ENCODE peak calls at places on chromosomes 12 and 14, in five cellular contexts. One of them, this sample, is unnamed.

GRCh38 chr12:24997970-24998582 is 49.2 kb upstream of the BCAT1 start:
- DNase-seq in sigmoid colon: no peak
- DNase-seq in GM12878: peak; percentile 92
- DNase-seq in A549: no peak
- DNase-seq in Peyer's patch: no peak
- DNase-seq in this sample: no peak

GRCh38 chr12:95815635-95816212 is 25.2 kb upstream of the NTN4 start:
- DNase-seq in sigmoid colon: no peak
- DNase-seq in GM12878: no peak
- DNase-seq in A549: peak; percentile 43
- DNase-seq in Peyer's patch: no peak
- DNase-seq in this sample: no peak

GRCh38 chr12:96786808-96787207 is 120.2 kb upstream of the NEDD1 start:
- DNase-seq in sigmoid colon: no peak
- DNase-seq in GM12878: no peak
- DNase-seq in A549: no peak
- DNase-seq in Peyer's patch: no peak
- DNase-seq in this sample: no peak

GRCh38 chr14:38134631-38135030 is 73.1 kb upstream of the SSTR1 start:
- DNase-seq in sigmoid colon: no peak
- DNase-seq in GM12878: no peak
- DNase-seq in A549: no peak
- DNase-seq in Peyer's patch: no peak
- DNase-seq in this sample: no peak

GRCh38 chr14:61565836-61566536 is 129.3 kb upstream of the HIF1A start:
- DNase-seq in sigmoid colon: no peak
- DNase-seq in GM12878: no peak
- DNase-seq in A549: no peak
- DNase-seq in Peyer's patch: no peak
- DNase-seq in this sample: no peak

GRCh38 chr14:85531141-85531593 is 1.2 kb downstream of the FLRT2 start:
- DNase-seq in sigmoid colon: peak; percentile 66
- DNase-seq in GM12878: no peak
- DNase-seq in A549: peak; percentile 15
- DNase-seq in Peyer's patch: no peak
- DNase-seq in this sample: peak; percentile 32

GRCh38 chr12:102551186-102551585 is 70.8 kb upstream of the IGF1 start:
- DNase-seq in sigmoid colon: no peak
- DNase-seq in GM12878: no peak
- DNase-seq in A549: no peak
- DNase-seq in Peyer's patch: no peak
- DNase-seq in this sample: no peak

GRCh38 chr14:96053600-96054381 is 14.6 kb downstream of the C14orf132 start:
- DNase-seq in sigmoid colon: peak; percentile 91
- DNase-seq in GM12878: no peak
- DNase-seq in A549: no peak
- DNase-seq in Peyer's patch: no peak
- DNase-seq in this sample: peak; percentile 93

GRCh38 chr14:21308132-21308478 is 28.2 kb downstream of the RPGRIP1 start:
- DNase-seq in sigmoid colon: no peak
- DNase-seq in GM12878: no peak
- DNase-seq in A549: no peak
- DNase-seq in Peyer's patch: no peak
- DNase-seq in this sample: no peak

GRCh38 chr12:1529862-1530591 is 64.4 kb downstream of the FBXL14 start:
- DNase-seq in sigmoid colon: peak; percentile 57
- DNase-seq in GM12878: no peak
- DNase-seq in A549: no peak
- DNase-seq in Peyer's patch: no peak
- DNase-seq in this sample: no peak

GRCh38 chr12:57744194-57744776 is 554 bp upstream of the TSPAN31 start:
- DNase-seq in sigmoid colon: peak; percentile 93
- DNase-seq in GM12878: peak; percentile 55
- DNase-seq in A549: peak; percentile 71
- DNase-seq in Peyer's patch: peak; percentile 54
- DNase-seq in this sample: peak; percentile 75

GRCh38 chr12:79590751-79591150 is 100.0 kb downstream of the PAWR start:
- DNase-seq in sigmoid colon: no peak
- DNase-seq in GM12878: no peak
- DNase-seq in A549: no peak
- DNase-seq in Peyer's patch: no peak
- DNase-seq in this sample: no peak

GRCh38 chr14:61401461-61401860 is 80.1 kb downstream of the PRKCH start:
- DNase-seq in sigmoid colon: no peak
- DNase-seq in GM12878: no peak
- DNase-seq in A549: no peak
- DNase-seq in Peyer's patch: no peak
- DNase-seq in this sample: no peak

GRCh38 chr12:78402366-78403134 is 462.0 kb upstream of the SYT1 start:
- DNase-seq in sigmoid colon: no peak
- DNase-seq in GM12878: no peak
- DNase-seq in A549: no peak
- DNase-seq in Peyer's patch: no peak
- DNase-seq in this sample: no peak

GRCh38 chr12:80858356-80858755 is 79.4 kb downstream of the LIN7A start:
- DNase-seq in sigmoid colon: no peak
- DNase-seq in GM12878: no peak
- DNase-seq in A549: no peak
- DNase-seq in Peyer's patch: no peak
- DNase-seq in this sample: no peak

DNA sequence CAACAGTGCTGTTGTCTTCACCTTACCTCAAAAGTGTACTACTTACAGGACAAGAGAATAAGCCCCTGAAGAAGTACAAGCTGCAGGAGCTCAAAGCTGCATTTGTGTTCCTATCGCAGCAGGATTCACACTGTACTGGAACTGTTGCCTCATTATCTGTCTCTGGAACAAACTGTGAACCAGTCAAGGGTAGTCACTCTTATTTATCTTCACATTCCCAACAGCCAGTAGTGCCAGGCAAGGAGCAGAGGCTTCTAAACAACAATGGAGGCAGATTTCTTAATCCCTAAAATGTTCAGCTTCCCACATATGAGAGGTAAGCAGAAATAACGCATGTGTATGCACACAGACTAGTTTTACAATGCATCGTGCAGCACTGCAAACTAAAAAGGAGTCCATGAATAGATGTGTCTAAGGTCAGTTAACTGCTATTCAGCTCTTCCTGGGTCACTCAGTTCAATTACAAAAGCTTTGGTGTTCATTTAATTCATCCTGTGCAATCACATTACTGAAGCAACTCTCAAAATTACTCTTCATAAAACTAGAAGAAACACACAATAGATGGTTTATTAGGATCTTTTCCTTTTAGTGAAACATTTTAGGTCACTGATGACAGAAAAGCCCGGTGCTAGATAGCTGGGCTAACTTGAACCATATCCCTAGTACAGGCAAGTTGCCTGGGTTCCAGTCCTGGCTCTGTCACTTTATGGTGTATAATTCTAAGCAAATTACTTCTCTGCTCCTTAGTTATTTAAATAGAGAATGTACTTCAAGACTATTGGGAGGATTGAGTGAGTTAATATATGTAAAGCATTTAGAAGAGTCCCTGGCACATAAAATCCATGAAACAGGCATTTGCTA is 2.7 kb downstream of the APPL2 start:
- DNase-seq in sigmoid colon: no peak
- DNase-seq in GM12878: no peak
- DNase-seq in A549: no peak
- DNase-seq in Peyer's patch: no peak
- DNase-seq in this sample: no peak
- H3K4me1 ChIP-seq in sigmoid colon: no peaks in the 10 kb centered on the region
- H3K4me1 ChIP-seq in GM12878: peaks cover 5% of the 10 kb centered on the region
- H3K4me1 ChIP-seq in A549: peaks cover 14% of the 10 kb centered on the region
- H3K4me1 ChIP-seq in Peyer's patch: peaks cover 5% of the 10 kb centered on the region
- H3K4me1 ChIP-seq in this sample: peaks cover 31% of the 10 kb centered on the region

GRCh38 chr14:93956514-93957332 is 19.6 kb downstream of the ASB2 start:
- DNase-seq in sigmoid colon: no peak
- DNase-seq in GM12878: no peak
- DNase-seq in A549: no peak
- DNase-seq in Peyer's patch: no peak
- DNase-seq in this sample: no peak
- H3K4me3 ChIP-seq in sigmoid colon: no peak overlapping the region
- H3K4me3 ChIP-seq in GM12878: peak overlapping the region; percentile 70
- H3K4me3 ChIP-seq in A549: no peak overlapping the region
- H3K4me3 ChIP-seq in Peyer's patch: peak overlapping the region; percentile 38
- H3K4me3 ChIP-seq in this sample: no peak overlapping the region

DNA sequence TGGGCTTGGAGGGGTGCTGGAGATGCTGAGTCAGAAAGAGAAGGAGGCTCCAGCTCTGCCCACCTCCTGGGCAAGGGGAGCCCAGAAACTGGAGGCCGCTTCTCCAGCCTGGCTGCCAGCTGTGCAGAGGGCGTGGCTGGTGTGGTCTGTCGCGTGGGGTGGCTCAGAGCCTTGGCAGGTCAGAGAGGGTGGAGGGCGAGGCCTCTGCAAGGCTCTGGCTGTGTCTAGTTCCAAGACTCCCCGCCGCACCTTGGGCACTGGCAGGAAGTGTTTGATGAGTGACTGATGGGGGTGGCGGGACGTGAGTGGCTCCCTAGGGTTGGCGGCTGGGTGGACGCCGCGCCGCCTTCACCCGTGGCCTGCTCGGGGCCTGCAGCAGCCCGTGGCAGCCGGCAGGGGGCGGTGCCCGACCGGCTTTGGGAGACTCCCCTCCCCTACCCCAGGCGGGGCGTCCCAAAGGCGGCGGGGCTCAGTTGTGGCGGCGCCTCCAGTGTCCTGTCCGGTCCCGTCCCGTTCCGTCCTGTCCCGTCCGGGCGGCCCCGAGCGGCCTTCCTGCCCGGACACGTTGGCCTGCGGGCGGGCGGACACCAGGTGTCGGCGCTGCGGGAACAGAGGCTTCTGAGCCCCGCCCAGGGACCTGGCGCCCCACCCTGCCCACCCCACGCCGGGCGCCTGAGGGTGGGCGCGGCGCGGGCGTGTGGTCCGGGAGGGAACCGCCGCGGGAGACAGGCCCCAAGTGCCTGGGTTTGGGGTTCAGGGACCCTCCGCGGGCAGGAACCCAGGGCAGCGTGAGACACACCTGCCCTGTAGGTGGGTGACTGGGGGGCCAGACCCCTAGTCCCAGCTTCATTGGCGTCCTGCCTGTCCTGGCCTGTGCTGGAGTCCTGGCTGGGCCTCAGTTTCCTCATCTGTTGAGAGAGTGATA is 39.7 kb downstream of the KRT80 start:
- DNase-seq in sigmoid colon: peak; percentile 84
- DNase-seq in GM12878: no peak
- DNase-seq in A549: peak; percentile 75
- DNase-seq in Peyer's patch: peak; percentile 46
- DNase-seq in this sample: peak; percentile 58
- TF ChIP-seq POLR2A in sigmoid colon: no peak
- TF ChIP-seq POLR2A in GM12878: no peak
- TF ChIP-seq POLR2A in A549: peak; percentile 28
- TF ChIP-seq POLR2A in Peyer's patch: no peak
- TF ChIP-seq POLR2A in this sample: no peak

DNA sequence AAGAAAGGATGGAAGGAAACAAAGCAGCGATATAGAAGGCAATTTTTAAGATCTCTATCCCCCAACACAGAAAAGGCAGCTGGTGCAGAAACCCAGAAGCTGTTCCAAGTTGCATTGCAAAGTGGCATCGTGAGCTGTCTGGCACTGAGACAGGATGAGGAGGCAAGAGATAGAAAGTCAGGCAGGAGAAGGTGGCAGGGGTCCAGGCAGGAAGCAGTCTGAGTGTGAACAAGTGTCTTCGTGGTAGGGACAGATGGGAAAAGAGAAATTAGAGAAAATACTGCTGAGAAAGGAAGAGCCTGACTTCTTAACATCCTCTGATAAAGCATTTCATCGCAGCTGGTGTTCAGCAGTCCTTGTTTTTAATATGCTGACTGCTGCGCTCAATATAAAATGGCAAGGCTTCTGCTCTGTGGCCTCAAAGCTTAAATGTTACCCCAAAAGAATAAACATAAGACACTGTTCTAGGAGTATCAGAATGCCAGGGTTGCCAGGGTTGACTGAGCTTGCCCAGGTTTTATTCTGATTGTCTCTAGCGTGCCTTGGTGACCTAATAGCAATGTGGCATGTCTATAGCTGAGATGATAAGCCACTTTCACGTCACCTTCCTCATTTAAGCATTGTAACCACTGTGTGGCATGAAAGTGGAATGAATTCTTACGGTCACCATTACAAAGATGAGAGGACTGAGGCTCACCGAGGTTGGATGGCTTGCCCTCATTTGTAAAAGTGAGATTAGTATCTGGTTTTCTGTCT is 397.6 kb downstream of the NUAK1 start:
- DNase-seq in sigmoid colon: peak; percentile 70
- DNase-seq in GM12878: no peak
- DNase-seq in A549: no peak
- DNase-seq in Peyer's patch: no peak
- DNase-seq in this sample: peak; percentile 46
- H3K4me1 ChIP-seq in sigmoid colon: no peaks in the 10 kb centered on the region
- H3K4me1 ChIP-seq in GM12878: no peaks in the 10 kb centered on the region
- H3K4me1 ChIP-seq in A549: no peaks in the 10 kb centered on the region
- H3K4me1 ChIP-seq in Peyer's patch: no peaks in the 10 kb centered on the region
- H3K4me1 ChIP-seq in this sample: peaks cover 8% of the 10 kb centered on the region

GRCh38 chr12:27140478-27140969 is 58.1 kb upstream of the C12orf71 start:
- DNase-seq in sigmoid colon: no peak
- DNase-seq in GM12878: no peak
- DNase-seq in A549: no peak
- DNase-seq in Peyer's patch: no peak
- DNase-seq in this sample: no peak

GRCh38 chr12:27148373-27148772 is 66.0 kb upstream of the C12orf71 start:
- DNase-seq in sigmoid colon: no peak
- DNase-seq in GM12878: no peak
- DNase-seq in A549: no peak
- DNase-seq in Peyer's patch: no peak
- DNase-seq in this sample: no peak

GRCh38 chr12:27148791-27149190 is 66.4 kb upstream of the C12orf71 start:
- DNase-seq in sigmoid colon: no peak
- DNase-seq in GM12878: no peak
- DNase-seq in A549: no peak
- DNase-seq in Peyer's patch: no peak
- DNase-seq in this sample: no peak

GRCh38 chr12:27142102-27142721 is 59.8 kb upstream of the C12orf71 start:
- DNase-seq in sigmoid colon: peak; percentile 79
- DNase-seq in GM12878: no peak
- DNase-seq in A549: peak; percentile 73
- DNase-seq in Peyer's patch: peak; percentile 34
- DNase-seq in this sample: peak; percentile 57

GRCh38 chr12:27143676-27144075 is 61.3 kb upstream of the C12orf71 start:
- DNase-seq in sigmoid colon: no peak
- DNase-seq in GM12878: no peak
- DNase-seq in A549: no peak
- DNase-seq in Peyer's patch: no peak
- DNase-seq in this sample: no peak
- H3K4me3 ChIP-seq in sigmoid colon: peak overlapping the region; percentile 13
- H3K4me3 ChIP-seq in GM12878: no peak overlapping the region
- H3K4me3 ChIP-seq in A549: no peak overlapping the region
- H3K4me3 ChIP-seq in Peyer's patch: no peak overlapping the region
- H3K4me3 ChIP-seq in this sample: no peak overlapping the region

This sample was measured in uterus.